ENCODE peak calls at places on chromosomes 16 and 17, in four cellular contexts. O is NCI-H2081, Q is H9, V is Caki2. E is an unnamed sample.

GRCh38 chr16:58418601-58419000 is 26.3 kb downstream of the GINS3 start:
- DNase-seq in O (no peak), V (peak), Q (no peak), E (peak)

GRCh38 chr16:47278571-47278970 is 134.8 kb upstream of the NETO2 start:
- DNase-seq in Q (no peak), V (no peak), O (no peak), E (no peak)

GRCh38 chr17:64635647-64636305 is 26.3 kb downstream of the SMURF2 start:
- DNase-seq in V (no peak), Q (no peak), O (no peak), E (peak)

GRCh38 chr17:77349976-77350830 is 209.4 kb downstream of the SEC14L1 start:
- DNase-seq in O (no peak), Q (no peak), V (no peak), E (no peak)

GRCh38 chr17:72126575-72127486 is 6.0 kb downstream of the SOX9 start:
- DNase-seq in O (no peak), Q (no peak), V (peak), E (peak)

GRCh38 chr17:14304876-14305636 is 4.2 kb downstream of the HS3ST3B1 start:
- DNase-seq in V (no peak), Q (peak), O (no peak), E (no peak)

GRCh38 chr17:75822119-75822799 is 21.9 kb downstream of the UNC13D start:
- DNase-seq in V (no peak), O (peak), Q (peak), E (no peak)

GRCh38 chr16:3553138-3553923 is 23.9 kb downstream of the NLRC3 start:
- DNase-seq in Q (peak), V (no peak), O (no peak), E (no peak)

GRCh38 chr17:12620200-12620720 is 45.4 kb upstream of the MYOCD start:
- DNase-seq in Q (no peak), V (peak), O (no peak), E (no peak)

GRCh38 chr16:3982216-3982615 is 101.7 kb upstream of the CREBBP start:
- DNase-seq in Q (no peak), O (no peak), V (no peak), E (no peak)

GRCh38 chr16:29862383-29862883 is 593 bp downstream of the CDIPT start:
- DNase-seq in V (peak), O (no peak), Q (no peak), E (peak)

GRCh38 chr17:30235386-30236296 is at the start of gene SLC6A4:
- DNase-seq in O (no peak), Q (peak), V (no peak), E (no peak)

GRCh38 chr17:9700754-9701476 is 55.6 kb downstream of the USP43 start:
- DNase-seq in V (no peak), Q (no peak), O (no peak), E (no peak)

GRCh38 chr16:4611337-4612023 is 3.2 kb downstream of the UBALD1 start:
- DNase-seq in Q (no peak), V (no peak), O (no peak), E (no peak)

GRCh38 chr17:1906622-1907021 is 76.8 kb downstream of the RPA1 start:
- DNase-seq in O (no peak), Q (no peak), V (no peak), E (no peak)

GRCh38 chr17:65171753-65172152 is 34.6 kb downstream of the RGS9 start:
- DNase-seq in O (no peak), V (no peak), Q (no peak), E (no peak)

GRCh38 chr17:64411999-64412771 is 21.5 kb upstream of the PECAM1 start:
- DNase-seq in V (no peak), Q (peak), O (no peak), E (peak)

GRCh38 chr16:31421587-31421986 is 6.6 kb downstream of the COX6A2 start:
- DNase-seq in O (no peak), Q (no peak), V (no peak), E (no peak)

GRCh38 chr17:71521724-71522123 is 599.1 kb upstream of the SOX9 start:
- DNase-seq in O (no peak), Q (no peak), V (no peak), E (no peak)

GRCh38 chr17:253091-253846 is 71.8 kb upstream of the DOC2B start:
- DNase-seq in V (no peak), Q (no peak), O (no peak), E (no peak)

GRCh38 chr17:72504783-72505182 is 384.0 kb downstream of the SOX9 start:
- DNase-seq in Q (no peak), V (no peak), O (no peak), E (no peak)

GRCh38 chr16:87391324-87391949 is 699 bp upstream of the MAP1LC3B start:
- DNase-seq in O (no peak), Q (peak), V (no peak), E (no peak)

E was measured in renal cortical epithelial cell.